ENCODE peak calls at places on chromosomes 6 and 20, in five cellular contexts. Z is heart right ventricle; P is pancreas; I is Peyer's patch; H is CD4-positive, alpha-beta T cell. Y is an unnamed sample.

GRCh38 chr6:46381057-46381456 is 110.2 kb downstream of the RCAN2 start:
- DNase-seq in I (no peak), P (no peak), Z (no peak), H (no peak), Y (no peak)

GRCh38 chr20:33909331-33909921 is 84.3 kb upstream of the RALY start:
- DNase-seq in Z (no peak), P (no peak), I (no peak), H (no peak), Y (no peak)

GRCh38 chr6:18350728-18351127 is 36.4 kb upstream of the RNF144B start:
- DNase-seq in Z (no peak), H (no peak), I (no peak), P (no peak), Y (no peak)

GRCh38 chr20:15703171-15703911 is 869.9 kb downstream of the KIF16B start:
- DNase-seq in I (no peak), P (no peak), H (no peak), Z (no peak), Y (no peak)

GRCh38 chr6:11486051-11486450 is 51.5 kb upstream of the TMEM170B start:
- DNase-seq in P (no peak), I (no peak), Z (no peak), H (no peak), Y (no peak)

GRCh38 chr6:138101946-138102731 is 5.1 kb downstream of the PERP start:
- DNase-seq in H (no peak), I (no peak), P (no peak), Z (no peak), Y (no peak)

GRCh38 chr20:14698125-14698524 is 360.7 kb upstream of the FLRT3 start:
- DNase-seq in H (no peak), P (no peak), I (no peak), Z (no peak), Y (no peak)

GRCh38 chr6:107690546-107690863 is 133.6 kb downstream of the SCML4 start:
- DNase-seq in I (no peak), Z (no peak), H (no peak), P (no peak), Y (no peak)

GRCh38 chr6:47057830-47058540 is 15.9 kb upstream of the ADGRF1 start:
- DNase-seq in H (no peak), I (no peak), P (no peak), Z (no peak), Y (no peak)

GRCh38 chr6:3205913-3206312 is 21.5 kb downstream of the TUBB2B start:
- DNase-seq in H (no peak), I (no peak), P (no peak), Z (no peak), Y (no peak)

GRCh38 chr20:18906046-18906445 is 92.5 kb downstream of the SCP2D1 start:
- DNase-seq in I (no peak), P (no peak), Z (no peak), H (no peak), Y (no peak)

GRCh38 chr20:18907353-18907752 is 93.8 kb downstream of the SCP2D1 start:
- DNase-seq in P (no peak), I (no peak), Z (no peak), H (no peak), Y (no peak)

GRCh38 chr20:18913701-18914100 is 100.1 kb downstream of the SCP2D1 start:
- DNase-seq in I (no peak), H (no peak), Z (no peak), P (no peak), Y (no peak)

GRCh38 chr20:18908109-18908508 is 94.5 kb downstream of the SCP2D1 start:
- DNase-seq in I (no peak), H (no peak), P (no peak), Z (no peak), Y (no peak)

GRCh38 chr20:18909254-18909653 is 95.7 kb downstream of the SCP2D1 start:
- DNase-seq in P (no peak), H (no peak), I (no peak), Z (no peak), Y (no peak)
- H3K27me3 ChIP-seq in P (no peaks in the 10 kb centered on the region), H (peaks cover 9% of the 10 kb centered on the region), I (no peaks in the 10 kb centered on the region), Z (no peaks in the 10 kb centered on the region), Y (no peaks in the 10 kb centered on the region)

GRCh38 chr6:115665310-115665709 is 395.4 kb downstream of the FRK start:
- DNase-seq in I (no peak), P (no peak), H (no peak), Z (no peak), Y (no peak)
- TF ChIP-seq CTCF in I (no peak), P (no peak), H (no peak), Z (no peak), Y (no peak)

DNA sequence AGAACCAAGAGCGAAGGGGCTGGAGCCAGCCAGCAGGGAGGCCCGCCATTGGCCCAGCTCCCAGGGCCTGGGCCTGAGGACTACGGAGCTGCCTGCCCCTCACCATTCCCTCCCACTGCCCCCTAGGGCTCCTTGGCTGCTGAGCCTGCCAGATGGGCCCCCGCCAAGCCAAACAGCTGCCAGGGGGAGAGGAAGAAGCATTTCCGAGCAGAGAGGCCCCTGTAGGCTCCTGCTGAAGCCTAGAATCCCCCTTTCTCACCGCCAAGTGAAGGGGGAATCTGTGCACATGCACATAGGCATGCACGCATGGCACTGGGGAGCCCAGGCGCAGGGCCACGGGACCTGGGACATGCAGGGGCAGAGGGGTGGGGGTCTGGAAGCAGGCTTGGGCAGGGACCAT is 28.5 kb upstream of the MRPS18A start:
- DNase-seq in P (no peak), I (no peak), Z (no peak), H (no peak), Y (no peak)
- H3K27me3 ChIP-seq in P (no peaks in the 10 kb centered on the region), I (no peaks in the 10 kb centered on the region), Z (no peaks in the 10 kb centered on the region), H (no peaks in the 10 kb centered on the region), Y (no peaks in the 10 kb centered on the region)

GRCh38 chr6:128487055-128487454 is 33.3 kb downstream of the PTPRK start:
- DNase-seq in H (no peak), P (no peak), Z (no peak), I (no peak), Y (no peak)
- TF ChIP-seq CTCF in H (no peak), P (no peak), Z (no peak), I (no peak), Y (no peak)

DNA sequence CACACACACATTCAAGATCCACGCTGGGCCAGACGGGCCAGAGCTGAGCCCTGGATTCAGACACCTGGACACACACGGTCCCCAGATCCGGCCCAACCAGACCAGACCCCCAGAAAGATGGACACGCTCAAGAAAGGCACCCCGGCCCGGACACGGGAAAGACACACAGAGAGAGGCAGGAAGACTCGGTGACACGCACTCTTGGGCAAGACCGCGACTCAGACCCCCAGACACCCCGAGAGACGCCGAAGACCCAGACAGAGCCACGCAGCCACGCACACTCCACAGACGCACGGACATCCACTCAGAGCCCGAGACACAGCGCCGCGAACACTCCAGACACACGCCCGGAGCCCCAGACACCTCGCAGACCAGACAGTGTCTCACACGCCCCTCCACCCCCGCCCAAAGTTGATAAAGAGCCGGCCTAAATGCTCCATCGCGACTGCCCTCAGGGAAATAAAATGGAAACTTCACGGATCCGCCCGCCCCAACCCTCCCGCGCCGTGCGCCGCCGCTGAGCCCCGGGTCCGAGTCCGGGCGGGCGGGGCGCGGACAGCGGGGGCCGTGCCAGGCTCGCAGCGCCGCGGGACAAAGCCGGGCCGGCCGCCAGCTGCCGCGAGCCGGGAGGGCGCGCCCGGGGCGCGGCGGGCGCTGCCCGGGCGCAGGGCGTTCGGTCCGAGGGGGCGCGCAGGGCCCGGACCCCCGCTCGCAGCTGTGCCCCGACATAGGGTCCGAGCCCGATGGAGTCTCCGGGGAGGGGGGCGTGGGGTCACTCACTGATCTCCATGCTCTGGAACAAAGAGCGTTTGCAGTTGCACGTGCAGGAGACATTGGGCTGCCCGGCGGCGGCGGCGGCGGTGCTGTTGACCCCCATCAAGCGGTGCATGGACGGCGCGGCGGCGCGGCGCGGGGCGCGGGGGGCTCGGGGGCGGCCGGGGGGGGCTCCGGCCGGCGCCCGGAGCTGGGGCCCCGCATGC is 831 bp downstream of the PMEPA1 start:
- DNase-seq in P (peak; percentile 54), Z (peak; percentile 41), H (peak; percentile 59), I (peak; percentile 27), Y (no peak)
- H3K27me3 ChIP-seq in P (no peaks in the 10 kb centered on the region), Z (no peaks in the 10 kb centered on the region), H (no peaks in the 10 kb centered on the region), I (no peaks in the 10 kb centered on the region), Y (no peaks in the 10 kb centered on the region)

GRCh38 chr20:3203315-3204123 is 963 bp downstream of the DDRGK1 start:
- DNase-seq in Z (no peak), I (peak; percentile 19), P (peak; percentile 52), H (no peak), Y (peak; percentile 21)
- TF ChIP-seq CTCF in Z (no peak), I (no peak), P (no peak), H (no peak), Y (no peak)

GRCh38 chr20:46256293-46256692 is 52.0 kb downstream of the CDH22 start:
- DNase-seq in H (no peak), P (no peak), Z (no peak), I (no peak), Y (no peak)

GRCh38 chr20:46255440-46256104 is 52.7 kb downstream of the CDH22 start:
- DNase-seq in P (peak; percentile 94), I (peak; percentile 19), H (peak; percentile 40), Z (peak; percentile 71), Y (no peak)

GRCh38 chr20:46260480-46260879 is 47.8 kb downstream of the CDH22 start:
- DNase-seq in H (no peak), Z (peak; percentile 11), I (no peak), P (no peak), Y (no peak)

GRCh38 chr20:46259260-46259859 is 48.9 kb downstream of the CDH22 start:
- DNase-seq in P (no peak), H (no peak), I (no peak), Z (no peak), Y (no peak)

DNA sequence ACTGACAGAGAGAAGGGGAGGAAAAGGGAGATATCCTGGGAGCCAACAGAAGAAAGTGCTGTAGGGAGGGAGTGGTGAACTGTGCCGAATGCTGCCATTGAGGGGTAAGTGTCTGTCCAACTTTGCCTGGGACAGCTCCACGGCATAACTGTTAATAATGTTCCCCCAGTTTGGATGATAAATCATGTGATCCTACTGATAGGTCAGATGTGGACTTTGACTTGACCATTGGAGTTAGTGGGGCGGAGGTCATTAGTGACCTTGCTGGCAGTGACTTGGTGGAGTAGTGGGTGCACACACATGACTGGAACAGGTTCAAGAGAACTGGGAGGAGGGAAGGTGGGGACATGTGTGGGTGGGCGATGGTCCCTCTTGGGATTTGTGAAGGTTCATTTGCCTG is 50.4 kb downstream of the CDH22 start:
- DNase-seq in P (no peak), I (no peak), Z (no peak), H (no peak), Y (no peak)
- H3K27me3 ChIP-seq in P (no peaks in the 10 kb centered on the region), I (no peaks in the 10 kb centered on the region), Z (peaks cover 61% of the 10 kb centered on the region), H (peaks cover 31% of the 10 kb centered on the region), Y (no peaks in the 10 kb centered on the region)